ENCODE peak calls at places on chromosomes 11 and 22, in five cellular contexts. One of them, this sample, is unnamed. For H3K4me1, the result is how much of the 10 kb centered on the place peaks cover.

GRCh38 chr11:65489706-65490310 is 9.0 kb upstream of the MALAT1 start:
- DNase-seq in tibial nerve: no peak
- DNase-seq in transverse colon: peak
- DNase-seq in lower lobe of right lung: no peak
- DNase-seq in stomach: peak
- DNase-seq in this sample: peak

GRCh38 chr11:80702264-80702663 is 1261.4 kb upstream of the TENM4 start:
- DNase-seq in transverse colon: no peak
- DNase-seq in tibial nerve: no peak
- DNase-seq in stomach: no peak
- DNase-seq in lower lobe of right lung: no peak
- DNase-seq in this sample: no peak

GRCh38 chr11:10807629-10808552 is 835 bp downstream of the EIF4G2 start:
- DNase-seq in lower lobe of right lung: peak
- DNase-seq in transverse colon: peak
- DNase-seq in stomach: peak
- DNase-seq in tibial nerve: peak
- DNase-seq in this sample: peak

GRCh38 chr11:66178871-66179270 is 89.6 kb upstream of the RAB1B start:
- DNase-seq in lower lobe of right lung: no peak
- DNase-seq in tibial nerve: no peak
- DNase-seq in stomach: no peak
- DNase-seq in transverse colon: no peak
- DNase-seq in this sample: no peak

GRCh38 chr11:117875397-117876048 is 935 bp downstream of the FXYD6 start:
- DNase-seq in lower lobe of right lung: no peak
- DNase-seq in transverse colon: no peak
- DNase-seq in tibial nerve: no peak
- DNase-seq in stomach: no peak
- DNase-seq in this sample: no peak

GRCh38 chr22:40025856-40026255 is 31.1 kb downstream of the FAM83F start:
- DNase-seq in tibial nerve: no peak
- DNase-seq in stomach: no peak
- DNase-seq in lower lobe of right lung: no peak
- DNase-seq in transverse colon: no peak
- DNase-seq in this sample: no peak

GRCh38 chr11:65429724-65430405 is 7.3 kb downstream of the NEAT1 start:
- DNase-seq in transverse colon: peak
- DNase-seq in lower lobe of right lung: peak
- DNase-seq in stomach: peak
- DNase-seq in tibial nerve: no peak
- DNase-seq in this sample: peak

GRCh38 chr11:38818720-38819119 is 2220.7 kb upstream of the RAG2 start:
- DNase-seq in transverse colon: no peak
- DNase-seq in stomach: no peak
- DNase-seq in tibial nerve: no peak
- DNase-seq in lower lobe of right lung: no peak
- DNase-seq in this sample: no peak

GRCh38 chr22:48649031-48649430 is 1178.6 kb downstream of the BRD1 start:
- DNase-seq in stomach: no peak
- DNase-seq in tibial nerve: no peak
- DNase-seq in lower lobe of right lung: no peak
- DNase-seq in transverse colon: no peak
- DNase-seq in this sample: no peak

GRCh38 chr22:20033045-20033706 is 12.3 kb downstream of the TANGO2 start:
- DNase-seq in transverse colon: no peak
- DNase-seq in tibial nerve: no peak
- DNase-seq in stomach: peak
- DNase-seq in lower lobe of right lung: no peak
- DNase-seq in this sample: no peak

GRCh38 chr22:22565991-22566390 is 6.9 kb upstream of the PRAME start:
- DNase-seq in transverse colon: no peak
- DNase-seq in stomach: no peak
- DNase-seq in tibial nerve: no peak
- DNase-seq in lower lobe of right lung: no peak
- DNase-seq in this sample: no peak

GRCh38 chr11:120709808-120710207 is 198.3 kb downstream of the GRIK4 start:
- DNase-seq in transverse colon: no peak
- DNase-seq in lower lobe of right lung: no peak
- DNase-seq in tibial nerve: no peak
- DNase-seq in stomach: no peak
- DNase-seq in this sample: no peak

GRCh38 chr22:30580896-30581295 is 6.4 kb upstream of the GAL3ST1 start:
- DNase-seq in lower lobe of right lung: no peak
- DNase-seq in tibial nerve: no peak
- DNase-seq in stomach: no peak
- DNase-seq in transverse colon: no peak
- DNase-seq in this sample: no peak

GRCh38 chr11:116913000-116913399 is 75.6 kb upstream of the APOA1 start:
- DNase-seq in lower lobe of right lung: no peak
- DNase-seq in stomach: no peak
- DNase-seq in transverse colon: no peak
- DNase-seq in tibial nerve: no peak
- DNase-seq in this sample: no peak

GRCh38 chr11:1073851-1074243 is 827 bp upstream of the MUC2 start:
- DNase-seq in transverse colon: no peak
- DNase-seq in stomach: no peak
- DNase-seq in tibial nerve: peak
- DNase-seq in lower lobe of right lung: no peak
- DNase-seq in this sample: no peak

GRCh38 chr11:123111465-123111864 is 49.5 kb upstream of the HSPA8 start:
- DNase-seq in tibial nerve: no peak
- DNase-seq in transverse colon: no peak
- DNase-seq in lower lobe of right lung: no peak
- DNase-seq in stomach: no peak
- DNase-seq in this sample: peak

GRCh38 chr11:73156114-73156513 is 14.0 kb upstream of the FCHSD2 start:
- DNase-seq in stomach: no peak
- DNase-seq in tibial nerve: no peak
- DNase-seq in lower lobe of right lung: no peak
- DNase-seq in transverse colon: no peak
- DNase-seq in this sample: no peak

GRCh38 chr11:18080451-18080850 is 25.4 kb downstream of the SAAL1 start:
- DNase-seq in stomach: no peak
- DNase-seq in lower lobe of right lung: no peak
- DNase-seq in tibial nerve: no peak
- DNase-seq in transverse colon: no peak
- DNase-seq in this sample: no peak

GRCh38 chr11:64996710-64997380 is at the start of gene BATF2:
- DNase-seq in transverse colon: peak
- DNase-seq in lower lobe of right lung: peak
- DNase-seq in stomach: peak
- DNase-seq in tibial nerve: peak
- DNase-seq in this sample: peak

GRCh38 chr11:8081591-8082021 is 595 bp downstream of the TUB start:
- DNase-seq in lower lobe of right lung: no peak
- DNase-seq in stomach: no peak
- DNase-seq in transverse colon: no peak
- DNase-seq in tibial nerve: no peak
- DNase-seq in this sample: peak

GRCh38 chr11:66607126-66607834 is 9.2 kb upstream of the RBM14 start:
- DNase-seq in tibial nerve: peak
- DNase-seq in lower lobe of right lung: no peak
- DNase-seq in transverse colon: peak
- DNase-seq in stomach: peak
- DNase-seq in this sample: peak

GRCh38 chr11:11967669-11968510 is 40.5 kb downstream of the DKK3 start:
- DNase-seq in lower lobe of right lung: no peak
- DNase-seq in transverse colon: no peak
- DNase-seq in stomach: no peak
- DNase-seq in tibial nerve: no peak
- DNase-seq in this sample: no peak

GRCh38 chr22:24060375-24060788 is 49.3 kb downstream of the CABIN1 start:
- DNase-seq in stomach: peak
- DNase-seq in transverse colon: no peak
- DNase-seq in tibial nerve: no peak
- DNase-seq in lower lobe of right lung: no peak
- DNase-seq in this sample: no peak

GRCh38 chr22:33221566-33221965 is 163.4 kb upstream of the SYN3 start:
- DNase-seq in lower lobe of right lung: no peak
- DNase-seq in stomach: no peak
- DNase-seq in transverse colon: no peak
- DNase-seq in tibial nerve: no peak
- DNase-seq in this sample: no peak

GRCh38 chr11:69209936-69210659 is 54.4 kb downstream of the SMIM38 start:
- DNase-seq in transverse colon: no peak
- DNase-seq in tibial nerve: no peak
- DNase-seq in stomach: no peak
- DNase-seq in lower lobe of right lung: no peak
- DNase-seq in this sample: peak

GRCh38 chr11:57425565-57426438 is 1.1 kb downstream of the SLC43A3 start:
- DNase-seq in stomach: peak
- DNase-seq in lower lobe of right lung: peak
- DNase-seq in tibial nerve: peak
- DNase-seq in transverse colon: peak
- DNase-seq in this sample: peak

GRCh38 chr11:57422669-57423068 is 4.3 kb downstream of the SLC43A3 start:
- DNase-seq in tibial nerve: no peak
- DNase-seq in transverse colon: no peak
- DNase-seq in stomach: no peak
- DNase-seq in lower lobe of right lung: no peak
- DNase-seq in this sample: no peak

GRCh38 chr11:57426439-57426753 is 525 bp downstream of the SLC43A3 start:
- DNase-seq in tibial nerve: no peak
- DNase-seq in stomach: no peak
- DNase-seq in transverse colon: no peak
- DNase-seq in lower lobe of right lung: no peak
- DNase-seq in this sample: no peak

GRCh38 chr11:57424802-57425564 is 1.9 kb downstream of the SLC43A3 start:
- DNase-seq in lower lobe of right lung: peak
- DNase-seq in stomach: peak
- DNase-seq in transverse colon: peak
- DNase-seq in tibial nerve: peak
- DNase-seq in this sample: peak

DNA sequence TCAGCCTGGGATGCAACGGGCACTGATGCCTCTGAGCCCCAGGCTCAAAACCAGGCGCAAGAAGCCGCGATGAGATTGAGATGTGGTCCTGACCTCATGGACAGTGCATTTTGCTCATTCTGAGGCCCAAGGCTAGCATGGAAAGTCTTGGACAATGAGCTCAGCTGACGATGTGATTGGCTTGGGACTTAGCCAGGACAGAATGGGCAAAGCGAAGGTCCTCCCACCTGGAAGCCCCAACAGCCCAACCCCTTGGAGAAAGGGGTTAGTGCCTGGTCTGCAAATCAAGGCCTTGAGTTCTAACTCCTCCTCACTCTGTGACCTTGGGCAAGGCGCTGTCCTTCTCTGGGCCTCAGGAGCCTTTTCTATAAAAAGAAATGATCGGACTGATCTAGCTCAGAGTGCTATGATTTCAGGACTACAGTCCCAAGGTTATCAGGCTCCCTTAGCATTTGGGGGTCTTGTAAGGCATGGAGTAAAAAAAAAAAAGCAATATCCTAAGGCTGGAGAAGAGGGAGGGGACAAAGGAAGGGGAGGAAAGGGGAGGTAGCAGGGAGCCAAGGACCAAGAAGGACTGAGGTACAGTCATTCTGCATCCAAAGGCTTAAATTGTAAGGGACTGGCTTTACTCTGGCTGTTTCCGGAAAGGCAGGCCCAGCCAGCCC is 2.7 kb downstream of the SLC43A3 start:
- DNase-seq in tibial nerve: no peak
- DNase-seq in transverse colon: no peak
- DNase-seq in stomach: no peak
- DNase-seq in lower lobe of right lung: no peak
- DNase-seq in this sample: no peak
- H3K4me1 ChIP-seq in tibial nerve: under half
- H3K4me1 ChIP-seq in transverse colon: under half
- H3K4me1 ChIP-seq in stomach: half or more
- H3K4me1 ChIP-seq in lower lobe of right lung: half or more
- H3K4me1 ChIP-seq in this sample: under half

DNA sequence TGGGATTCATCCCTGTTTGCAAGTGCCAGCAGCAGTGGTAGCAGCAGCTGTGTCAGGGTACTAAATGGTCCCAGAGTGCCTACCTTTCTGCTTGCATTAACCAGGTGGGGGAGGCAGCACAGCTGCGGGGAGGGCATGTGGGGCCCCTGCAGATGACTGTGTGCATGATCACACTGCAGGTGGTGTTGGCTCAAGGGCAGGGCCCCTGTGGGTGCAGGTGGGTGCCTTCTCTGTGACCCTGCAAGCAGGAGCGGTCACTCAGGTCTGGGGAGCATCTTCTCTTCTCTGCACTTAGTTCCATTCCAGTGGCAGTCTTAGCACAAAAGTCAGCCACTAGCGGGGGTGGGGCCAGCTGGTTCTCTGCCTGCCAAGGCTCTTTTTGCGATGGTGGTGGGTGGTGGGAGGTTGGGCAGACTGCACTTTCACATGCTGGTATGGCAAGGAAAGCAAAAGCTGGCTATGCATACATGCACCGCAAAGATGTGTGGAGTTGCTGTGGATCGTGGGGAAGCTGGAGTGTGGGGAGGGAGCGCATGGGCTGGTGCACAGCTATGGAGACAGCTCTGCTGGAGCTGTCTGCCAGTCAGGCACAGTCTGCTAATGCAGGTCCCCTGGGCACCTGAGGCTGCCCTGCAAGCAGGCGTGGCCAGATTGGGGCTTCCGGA is 157.1 kb downstream of the DYNC2H1 start:
- DNase-seq in lower lobe of right lung: no peak
- DNase-seq in tibial nerve: no peak
- DNase-seq in transverse colon: no peak
- DNase-seq in stomach: no peak
- DNase-seq in this sample: no peak
- TF ChIP-seq CTCF in lower lobe of right lung: no peak
- TF ChIP-seq CTCF in tibial nerve: no peak
- TF ChIP-seq CTCF in transverse colon: no peak
- TF ChIP-seq CTCF in stomach: no peak
- TF ChIP-seq CTCF in this sample: no peak

DNA sequence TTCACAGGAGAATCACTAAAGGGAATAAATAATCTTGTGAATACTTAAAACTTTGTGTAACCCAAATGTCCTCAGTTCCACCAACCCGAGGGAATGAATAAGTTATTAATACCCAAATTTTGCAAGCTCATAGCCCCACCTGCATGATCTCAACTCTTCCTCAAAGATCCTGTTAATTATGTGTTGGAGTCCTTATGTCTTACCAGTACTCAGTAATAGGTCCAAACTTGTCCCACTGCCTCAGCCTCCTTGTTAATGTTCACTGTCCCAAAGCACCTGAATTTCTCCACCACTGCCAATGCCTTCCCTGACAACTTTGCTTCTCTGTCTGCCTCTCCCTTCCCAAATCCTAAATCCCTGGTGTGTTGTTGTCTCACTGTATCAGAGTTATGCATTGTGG is 46.1 kb upstream of the ME3 start:
- DNase-seq in transverse colon: no peak
- DNase-seq in tibial nerve: no peak
- DNase-seq in lower lobe of right lung: no peak
- DNase-seq in stomach: no peak
- DNase-seq in this sample: no peak
- H3K4me1 ChIP-seq in transverse colon: under half
- H3K4me1 ChIP-seq in tibial nerve: under half
- H3K4me1 ChIP-seq in lower lobe of right lung: under half
- H3K4me1 ChIP-seq in stomach: under half
- H3K4me1 ChIP-seq in this sample: under half

DNA sequence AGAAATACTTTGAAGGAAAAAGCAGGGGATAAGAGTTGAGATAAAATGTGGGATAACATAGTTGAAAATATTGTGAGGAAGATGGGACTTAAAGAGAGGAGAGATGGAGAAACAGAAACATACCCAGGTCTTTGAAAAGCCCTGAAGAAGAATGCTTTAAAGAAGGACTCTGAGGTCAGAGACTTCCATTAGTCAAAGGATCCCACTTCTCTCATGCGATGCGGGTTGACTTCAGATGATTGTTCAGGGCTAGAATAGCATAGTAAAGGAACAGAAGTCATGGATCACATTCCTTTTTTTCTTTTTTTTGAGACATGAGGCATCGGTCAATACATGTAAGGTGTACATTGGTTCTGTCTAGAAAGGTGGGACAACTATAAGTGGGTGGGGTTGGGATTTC is 3.5 kb upstream of the JAM3 start:
- DNase-seq in lower lobe of right lung: no peak
- DNase-seq in stomach: no peak
- DNase-seq in transverse colon: no peak
- DNase-seq in tibial nerve: no peak
- DNase-seq in this sample: no peak
- TF ChIP-seq CTCF in lower lobe of right lung: no peak
- TF ChIP-seq CTCF in stomach: no peak
- TF ChIP-seq CTCF in transverse colon: no peak
- TF ChIP-seq CTCF in tibial nerve: no peak
- TF ChIP-seq CTCF in this sample: no peak

This sample was measured in hepatocyte.